ENCODE peak calls at places on chromosomes 12 and 14, in six cellular contexts. K is brain microvascular endothelial cell, S is BE2C, C is astrocyte of the cerebellum, V is natural killer cell, T is endothelial cell. X is an unnamed sample.

GRCh38 chr14:43168374-43168925 is 1338.6 kb downstream of the FSCB start:
- DNase-seq in V (no peak), S (no peak), T (no peak), C (no peak), K (no peak), X (no peak)

GRCh38 chr14:29643415-29644206 is 284.0 kb downstream of the PRKD1 start:
- DNase-seq in V (no peak), C (peak; percentile 28), S (no peak), T (no peak), K (no peak), X (no peak)

GRCh38 chr14:32081901-32082300 is 4.8 kb downstream of the ARHGAP5 start:
- DNase-seq in C (no peak), S (no peak), K (no peak), T (no peak), V (no peak), X (no peak)

GRCh38 chr14:49861581-49861922 is 9.0 kb upstream of the NEMF start:
- DNase-seq in S (peak; percentile 56), K (peak; percentile 69), T (peak; percentile 40), C (peak; percentile 58), V (peak; percentile 49), X (peak; percentile 31)

GRCh38 chr12:111389635-111390034 is 16.1 kb upstream of the SH2B3 start:
- DNase-seq in C (no peak), K (no peak), T (no peak), V (no peak), S (no peak), X (no peak)

GRCh38 chr14:32933943-32934890 is 4.5 kb upstream of the NPAS3 start:
- DNase-seq in S (peak; percentile 48), T (peak; percentile 38), K (peak; percentile 12), C (peak; percentile 12), V (no peak), X (peak; percentile 67)

GRCh38 chr12:26831959-26832816 is 806 bp downstream of the ITPR2 start:
- DNase-seq in T (peak; percentile 56), S (peak; percentile 55), K (peak; percentile 79), V (peak; percentile 64), C (peak; percentile 29), X (peak; percentile 65)

GRCh38 chr14:94439453-94440057 is 13.0 kb downstream of the SERPINA11 start:
- DNase-seq in K (no peak), S (no peak), V (no peak), C (no peak), T (no peak), X (no peak)

GRCh38 chr14:34554540-34555250 is 15.2 kb upstream of the EAPP start:
- DNase-seq in T (no peak), V (no peak), C (no peak), K (no peak), S (no peak), X (no peak)

GRCh38 chr14:86015916-86016315 is 486.0 kb downstream of the FLRT2 start:
- DNase-seq in K (peak; percentile 3), S (no peak), V (no peak), C (peak; percentile 15), T (no peak), X (no peak)

GRCh38 chr14:92409069-92409468 is 86.1 kb downstream of the SLC24A4 start:
- DNase-seq in S (no peak), T (no peak), V (no peak), K (no peak), C (no peak), X (no peak)

GRCh38 chr12:14905269-14906004 is 19.8 kb upstream of the MGP start:
- DNase-seq in V (no peak), S (no peak), C (no peak), K (no peak), T (no peak), X (no peak)

GRCh38 chr14:45664668-45665356 is 411.8 kb upstream of the MIS18BP1 start:
- DNase-seq in T (peak; percentile 5), S (peak; percentile 19), C (no peak), V (no peak), K (no peak), X (peak; percentile 21)
- TF ChIP-seq CTCF in T (peak; percentile 24), S (peak; percentile 38), C (no peak), V (no peak), K (peak; percentile 51), X (peak; percentile 22)

DNA sequence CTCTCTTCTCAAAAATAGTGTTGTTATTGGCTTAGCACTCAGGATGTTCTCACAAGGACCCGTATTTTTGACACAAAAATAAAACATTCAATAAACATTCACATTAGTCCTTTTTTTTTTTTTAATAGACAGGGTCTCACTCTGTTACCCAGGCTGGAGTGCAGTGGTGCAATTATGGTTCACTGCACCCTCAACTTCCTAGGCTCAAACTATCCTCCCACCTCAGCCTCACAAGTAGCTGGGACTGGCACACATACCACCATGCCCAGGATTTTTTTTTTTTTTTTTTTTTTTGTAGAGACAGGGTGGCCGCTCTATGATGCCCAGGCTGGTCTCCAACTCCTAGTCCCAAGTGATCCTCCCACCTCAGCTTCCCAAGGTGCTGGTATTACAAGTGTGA is 27.0 kb downstream of the PPP1R13B start:
- DNase-seq in C (no peak), S (no peak), T (no peak), V (no peak), K (no peak), X (no peak)
- TF ChIP-seq CTCF in C (no peak), S (no peak), T (no peak), V (no peak), K (no peak), X (no peak)

GRCh38 chr12:6689000-6689882 is at the start of gene ZNF384:
- DNase-seq in T (peak; percentile 88), K (peak; percentile 98), S (peak; percentile 96), V (peak; percentile 89), C (peak; percentile 96), X (peak; percentile 91)
- TF ChIP-seq CTCF in T (no peak), K (peak; percentile 43), S (peak; percentile 11), V (no peak), C (peak; percentile 4), X (peak; percentile 43)

GRCh38 chr12:113155060-113155459 is 5.5 kb downstream of the CFAP73 start:
- DNase-seq in V (no peak), S (no peak), T (no peak), C (no peak), K (no peak), X (no peak)

GRCh38 chr12:113154351-113154973 is 4.9 kb downstream of the CFAP73 start:
- DNase-seq in V (no peak), S (peak; percentile 58), C (no peak), T (peak; percentile 53), K (no peak), X (peak; percentile 65)

GRCh38 chr12:113152196-113152834 is 2.8 kb downstream of the CFAP73 start:
- DNase-seq in K (no peak), C (no peak), T (no peak), V (no peak), S (no peak), X (no peak)

GRCh38 chr12:113151655-113152054 is 2.1 kb downstream of the CFAP73 start:
- DNase-seq in C (no peak), S (no peak), V (no peak), T (no peak), K (no peak), X (no peak)

DNA sequence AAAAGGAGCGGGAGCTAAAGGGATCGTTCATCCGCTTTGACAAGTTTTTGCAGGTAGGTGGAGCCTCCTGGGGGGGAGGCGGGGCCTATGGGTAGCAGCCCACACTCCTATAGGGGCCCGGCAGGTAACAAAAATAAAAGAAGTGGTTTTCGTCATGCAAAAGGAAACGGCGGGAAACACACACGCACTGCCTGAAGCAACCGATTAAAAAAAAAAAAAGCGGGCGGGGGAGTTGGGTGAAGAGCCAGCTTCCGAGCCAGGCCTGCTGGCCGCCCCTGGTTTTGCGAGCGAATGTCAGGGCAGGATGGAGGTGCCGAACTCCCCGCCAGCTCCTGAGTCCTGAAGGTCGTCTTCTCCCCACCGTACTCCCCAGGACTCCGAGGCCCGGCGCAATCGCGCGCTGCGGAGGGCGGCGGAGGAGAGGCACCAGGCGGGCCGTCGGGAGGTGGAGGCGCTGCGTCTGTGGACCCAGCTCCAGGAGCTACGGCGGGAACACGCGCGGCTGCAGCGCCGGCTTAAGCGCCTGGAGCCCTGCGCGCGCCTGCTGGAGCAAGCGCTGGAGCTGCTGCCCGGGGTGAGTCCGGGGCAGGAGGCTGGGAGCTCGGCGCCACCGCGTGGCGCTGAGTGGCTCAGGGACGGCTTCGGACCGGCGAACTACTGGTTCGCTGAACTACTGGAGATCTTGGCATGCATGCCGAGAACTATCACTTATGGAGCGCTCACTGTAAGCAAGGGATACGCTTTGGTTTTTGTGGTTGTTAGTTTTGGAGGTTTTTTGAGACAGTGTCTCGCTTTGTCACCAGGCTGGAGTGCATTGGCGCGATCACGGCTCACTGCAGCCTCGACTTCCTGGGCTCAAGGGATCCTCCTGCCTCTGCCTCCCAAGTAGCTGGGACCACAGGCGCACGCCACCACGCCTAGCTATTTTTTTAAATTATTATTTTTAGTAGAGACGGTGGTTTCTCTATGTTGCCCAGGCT is 3.6 kb downstream of the CFAP73 start:
- DNase-seq in V (no peak), C (peak; percentile 31), T (peak; percentile 71), K (peak; percentile 45), S (peak; percentile 82), X (peak; percentile 69)
- TF ChIP-seq CTCF in V (no peak), C (peak; percentile 52), T (no peak), K (peak; percentile 59), S (peak; percentile 62), X (no peak)

GRCh38 chr12:56636675-56637540 is 6.8 kb upstream of the BAZ2A start:
- DNase-seq in C (peak; percentile 99), K (peak; percentile 100), V (peak; percentile 85), T (peak; percentile 96), S (peak; percentile 99), X (peak; percentile 99)
- TF ChIP-seq CTCF in C (peak; percentile 78), K (peak; percentile 83), V (peak; percentile 57), T (peak; percentile 43), S (peak; percentile 71), X (peak; percentile 11)

GRCh38 chr12:53660064-53660463 is 15.8 kb downstream of the ATP5MC2 start:
- DNase-seq in C (no peak), K (no peak), T (no peak), V (no peak), S (no peak), X (no peak)

GRCh38 chr12:53659011-53659551 is 16.8 kb downstream of the ATP5MC2 start:
- DNase-seq in S (no peak), T (no peak), K (peak; percentile 70), C (peak; percentile 88), V (no peak), X (no peak)

GRCh38 chr12:53659609-53660008 is 16.3 kb downstream of the ATP5MC2 start:
- DNase-seq in T (no peak), S (no peak), V (no peak), K (no peak), C (no peak), X (no peak)

GRCh38 chr12:53667080-53667479 is 8.8 kb downstream of the ATP5MC2 start:
- DNase-seq in C (no peak), V (no peak), S (no peak), T (no peak), K (no peak), X (no peak)

GRCh38 chr12:53664191-53664590 is 11.7 kb downstream of the ATP5MC2 start:
- DNase-seq in K (no peak), C (no peak), T (no peak), V (no peak), S (no peak), X (no peak)
- TF ChIP-seq CTCF in K (no peak), C (no peak), T (no peak), V (no peak), S (no peak), X (no peak)

X was measured in glutamatergic neuron.